ENCODE peak calls at places on chromosome 21, in ten cellular contexts. E, Y, Z, L, M, A, V, Q, T and G are unnamed samples.

GRCh38 chr21:43332872-43333300 is 94.0 kb downstream of the SIK1 start:
- DNase-seq in E (no peak), Y (peak; percentile 40), Z (no peak), L (no peak), M (no peak), A (no peak), V (peak; percentile 64), Q (peak; percentile 31), T (no peak), G (no peak)

GRCh38 chr21:25490742-25491141 is 116.5 kb downstream of the MRPL39 start:
- DNase-seq in E (no peak), Y (no peak), Z (no peak), L (no peak), M (no peak), A (no peak), V (no peak), Q (no peak), T (no peak), G (no peak)

GRCh38 chr21:46081022-46081861 is 16.7 kb upstream of the COL6A2 start:
- DNase-seq in E (no peak), Y (peak; percentile 35), Z (no peak), L (peak; percentile 22), M (peak; percentile 54), A (peak; percentile 31), V (peak; percentile 24), Q (no peak), T (no peak), G (no peak)

GRCh38 chr21:29637126-29637525 is 302.7 kb downstream of the GRIK1 start:
- DNase-seq in E (no peak), Y (no peak), Z (no peak), L (no peak), M (no peak), A (no peak), V (no peak), Q (no peak), T (no peak), G (no peak)

GRCh38 chr21:41754481-41754891 is 12.4 kb downstream of the RIPK4 start:
- DNase-seq in E (no peak), Y (no peak), Z (no peak), L (no peak), M (no peak), A (no peak), V (no peak), Q (peak; percentile 43), T (no peak), G (no peak)

GRCh38 chr21:41664881-41665765 is 101.7 kb downstream of the RIPK4 start:
- DNase-seq in E (no peak), Y (peak; percentile 50), Z (no peak), L (no peak), M (no peak), A (no peak), V (no peak), Q (peak; percentile 40), T (no peak), G (no peak)

GRCh38 chr21:24265987-24266386 is 1341.3 kb downstream of the MRPL39 start:
- DNase-seq in E (no peak), Y (no peak), Z (no peak), L (no peak), M (no peak), A (no peak), V (no peak), Q (no peak), T (no peak), G (no peak)

GRCh38 chr21:15825699-15826098 is 95.9 kb downstream of the USP25 start:
- DNase-seq in E (no peak), Y (no peak), Z (no peak), L (no peak), M (no peak), A (no peak), V (no peak), Q (no peak), T (no peak), G (no peak)

GRCh38 chr21:46125846-46126301 is 28.0 kb downstream of the COL6A2 start:
- DNase-seq in E (no peak), Y (no peak), Z (peak; percentile 6), L (peak; percentile 20), M (peak; percentile 64), A (peak; percentile 39), V (peak; percentile 39), Q (no peak), T (no peak), G (peak; percentile 14)

GRCh38 chr21:38759286-38759872 is 46.4 kb upstream of the ETS2 start:
- DNase-seq in E (no peak), Y (no peak), Z (no peak), L (no peak), M (no peak), A (no peak), V (no peak), Q (no peak), T (no peak), G (no peak)

GRCh38 chr21:37006521-37007291 is at the start of gene RIPPLY3:
- DNase-seq in E (no peak), Y (no peak), Z (no peak), L (no peak), M (no peak), A (no peak), V (no peak), Q (peak; percentile 66), T (no peak), G (no peak)

GRCh38 chr21:41357546-41357945 is 4.3 kb upstream of the MX2 start:
- DNase-seq in E (no peak), Y (no peak), Z (no peak), L (no peak), M (no peak), A (no peak), V (no peak), Q (no peak), T (no peak), G (no peak)

GRCh38 chr21:32406405-32406804 is 6.1 kb upstream of the EVA1C start:
- DNase-seq in E (no peak), Y (no peak), Z (peak; percentile 68), L (peak; percentile 43), M (no peak), A (no peak), V (no peak), Q (no peak), T (no peak), G (no peak)

DNA sequence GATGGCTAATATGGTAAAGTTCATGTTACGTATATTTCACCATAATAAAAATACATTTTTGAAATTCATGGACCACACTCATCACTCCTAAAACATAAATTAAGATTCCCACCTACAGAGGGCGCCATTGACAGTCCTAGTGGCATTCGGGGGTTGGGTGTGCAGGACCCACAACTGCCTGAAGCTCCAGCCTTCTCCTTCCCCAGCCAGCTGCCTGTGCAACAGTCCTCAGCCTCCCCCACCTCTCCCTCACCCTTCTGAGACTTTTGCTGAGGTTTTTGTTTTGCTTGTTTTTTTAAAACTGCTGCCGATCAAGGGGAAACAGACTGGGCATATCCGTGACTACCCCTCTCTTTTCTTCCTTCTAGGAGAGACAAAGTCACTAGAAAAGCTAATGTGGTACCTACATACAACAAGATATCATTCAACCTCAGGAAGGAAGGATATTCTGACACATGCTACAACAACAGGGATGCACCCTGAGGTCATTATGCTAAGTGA is 9.3 kb upstream of the EVA1C start:
- DNase-seq in E (no peak), Y (peak; percentile 82), Z (peak; percentile 59), L (peak; percentile 57), M (no peak), A (peak; percentile 63), V (peak; percentile 70), Q (peak; percentile 85), T (peak; percentile 45), G (peak; percentile 81)
- H3K4me3 ChIP-seq in E (no peak overlapping the region), Y (no peak overlapping the region), Z (no peak overlapping the region), L (no peak overlapping the region), M (no peak overlapping the region), A (no peak overlapping the region), V (no peak overlapping the region), Q (no peak overlapping the region), T (no peak overlapping the region), G (no peak overlapping the region)

GRCh38 chr21:44815225-44815624 is 2.6 kb downstream of the SUMO3 start:
- DNase-seq in E (no peak), Y (no peak), Z (no peak), L (no peak), M (no peak), A (no peak), V (no peak), Q (no peak), T (no peak), G (no peak)
- H3K27ac ChIP-seq in E (no peak overlapping the region), Y (no peak overlapping the region), Z (no peak overlapping the region), L (no peak overlapping the region), M (no peak overlapping the region), A (no peak overlapping the region), V (no peak overlapping the region), Q (no peak overlapping the region), T (no peak overlapping the region), G (no peak overlapping the region)

DNA sequence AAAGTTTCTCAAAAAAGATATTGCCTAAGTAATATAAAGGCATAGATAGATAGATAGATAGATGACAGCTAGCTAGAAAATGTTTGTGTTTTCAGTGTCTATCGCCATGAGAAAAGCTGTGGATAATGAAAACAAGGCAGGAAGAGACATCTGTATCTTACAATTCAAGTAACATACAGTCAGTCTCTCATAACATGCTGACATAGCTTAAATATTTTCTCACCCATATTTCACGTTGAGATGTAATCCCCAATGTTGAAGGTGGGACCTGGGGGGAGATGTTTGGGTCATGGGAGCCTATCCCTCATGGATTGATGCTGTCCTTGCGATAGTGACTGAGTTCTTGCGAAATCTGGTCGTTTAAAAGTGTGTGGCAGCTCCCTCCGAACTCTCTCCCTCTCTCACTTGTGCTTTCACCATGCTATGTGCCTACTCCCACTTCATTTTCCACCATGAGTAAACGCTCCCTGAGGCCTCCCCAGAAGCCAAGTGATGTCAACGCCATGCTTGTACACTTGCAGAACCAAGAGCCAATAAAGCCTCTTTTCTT is 856.8 kb upstream of the ADAMTS5 start:
- DNase-seq in E (no peak), Y (no peak), Z (no peak), L (no peak), M (no peak), A (no peak), V (no peak), Q (no peak), T (no peak), G (no peak)
- H3K4me3 ChIP-seq in E (no peak overlapping the region), Y (no peak overlapping the region), Z (no peak overlapping the region), L (no peak overlapping the region), M (no peak overlapping the region), A (no peak overlapping the region), V (no peak overlapping the region), Q (no peak overlapping the region), T (no peak overlapping the region), G (no peak overlapping the region)

DNA sequence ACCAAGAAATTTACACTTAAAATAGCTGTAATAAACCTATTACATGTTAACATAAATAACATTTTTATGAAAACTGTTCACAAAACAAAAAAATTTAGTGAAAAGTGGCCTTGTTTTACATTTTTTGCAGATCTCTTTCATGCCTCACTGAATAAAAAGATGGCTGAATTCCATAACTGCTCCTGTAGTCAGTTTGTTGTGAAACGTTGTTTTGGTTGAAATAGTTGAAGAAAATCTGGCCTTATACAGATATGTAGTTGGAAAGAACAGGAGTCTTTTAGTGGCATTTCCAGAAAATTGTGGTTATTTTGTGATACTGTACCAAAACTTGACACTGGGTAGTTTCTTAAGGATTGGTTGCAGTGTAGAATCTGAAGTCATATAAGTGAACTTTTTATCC is 18.1 kb downstream of the ITSN1 start:
- DNase-seq in E (no peak), Y (no peak), Z (no peak), L (no peak), M (no peak), A (no peak), V (no peak), Q (no peak), T (no peak), G (no peak)
- H3K27ac ChIP-seq in E (no peak overlapping the region), Y (no peak overlapping the region), Z (no peak overlapping the region), L (no peak overlapping the region), M (no peak overlapping the region), A (peak overlapping the region; percentile 32), V (no peak overlapping the region), Q (no peak overlapping the region), T (no peak overlapping the region), G (no peak overlapping the region)

GRCh38 chr21:34935868-34936267 is 113.2 kb downstream of the RUNX1 start:
- DNase-seq in E (no peak), Y (no peak), Z (no peak), L (no peak), M (no peak), A (no peak), V (no peak), Q (no peak), T (no peak), G (no peak)
- H3K4me3 ChIP-seq in E (no peak overlapping the region), Y (no peak overlapping the region), Z (no peak overlapping the region), L (no peak overlapping the region), M (no peak overlapping the region), A (no peak overlapping the region), V (no peak overlapping the region), Q (no peak overlapping the region), T (no peak overlapping the region), G (no peak overlapping the region)